ENCODE peak calls at places on chromosomes 1 and 21, in six cellular contexts. A, F, K, P, W and B are unnamed samples.

GRCh38 chr1:220338759-220339158 is 66.5 kb upstream of the RAB3GAP2 start:
- DNase-seq in A (no peak), F (no peak), K (peak; percentile 95), P (no peak), W (peak; percentile 79), B (no peak)

GRCh38 chr1:182603646-182604127 is 502 bp downstream of the RGS16 start:
- DNase-seq in A (no peak), F (no peak), K (peak; percentile 55), P (no peak), W (no peak), B (peak; percentile 49)

GRCh38 chr21:30146558-30147282 is 19.9 kb downstream of the CLDN17 start:
- DNase-seq in A (no peak), F (no peak), K (no peak), P (peak; percentile 82), W (no peak), B (no peak)

GRCh38 chr1:48671578-48671977 is 105.1 kb downstream of the BEND5 start:
- DNase-seq in A (no peak), F (no peak), K (no peak), P (no peak), W (no peak), B (no peak)

GRCh38 chr1:24545673-24546072 is 10.2 kb upstream of the NCMAP start:
- DNase-seq in A (no peak), F (no peak), K (no peak), P (no peak), W (no peak), B (no peak)

GRCh38 chr21:35779690-35780570 is 280.4 kb downstream of the SETD4 start:
- DNase-seq in A (no peak), F (no peak), K (no peak), P (no peak), W (no peak), B (no peak)

GRCh38 chr21:32562426-32562825 is 22.9 kb downstream of the TCP10L start:
- DNase-seq in A (no peak), F (peak; percentile 21), K (peak; percentile 77), P (no peak), W (no peak), B (no peak)

GRCh38 chr1:213082778-213083445 is 31.9 kb downstream of the RPS6KC1 start:
- DNase-seq in A (no peak), F (no peak), K (no peak), P (no peak), W (no peak), B (no peak)

GRCh38 chr1:201718346-201719202 is 110.4 kb upstream of the IPO9 start:
- DNase-seq in A (no peak), F (no peak), K (no peak), P (no peak), W (no peak), B (no peak)

GRCh38 chr1:24386931-24387330 is 26.7 kb downstream of the STPG1 start:
- DNase-seq in A (no peak), F (no peak), K (no peak), P (no peak), W (no peak), B (no peak)

GRCh38 chr21:14888202-14888601 is 176.6 kb downstream of the NRIP1 start:
- DNase-seq in A (no peak), F (no peak), K (no peak), P (no peak), W (no peak), B (no peak)

GRCh38 chr1:43978551-43979260 is at the start of gene B4GALT2:
- DNase-seq in A (peak; percentile 78), F (peak; percentile 28), K (peak; percentile 71), P (no peak), W (no peak), B (no peak)

GRCh38 chr21:37631319-37632117 is 264.9 kb downstream of the DYRK1A start:
- DNase-seq in A (no peak), F (no peak), K (peak; percentile 86), P (peak; percentile 45), W (peak; percentile 33), B (no peak)

GRCh38 chr21:25639922-25640670 is 1.0 kb downstream of the JAM2 start:
- DNase-seq in A (no peak), F (no peak), K (peak; percentile 74), P (no peak), W (no peak), B (no peak)

GRCh38 chr1:58839871-58840835 is 56.3 kb upstream of the JUN start:
- DNase-seq in A (no peak), F (no peak), K (no peak), P (peak; percentile 82), W (no peak), B (no peak)

GRCh38 chr1:58812926-58813325 is 29.1 kb upstream of the JUN start:
- DNase-seq in A (no peak), F (peak; percentile 59), K (no peak), P (no peak), W (no peak), B (no peak)

GRCh38 chr21:45809421-45809820 is 165.9 kb downstream of the PCBP3 start:
- DNase-seq in A (no peak), F (no peak), K (no peak), P (no peak), W (no peak), B (no peak)

GRCh38 chr21:38228115-38228514 is 28.7 kb upstream of the KCNJ15 start:
- DNase-seq in A (no peak), F (no peak), K (peak; percentile 77), P (no peak), W (peak; percentile 70), B (no peak)

GRCh38 chr1:6918286-6918907 is 133.1 kb downstream of the CAMTA1 start:
- DNase-seq in A (no peak), F (no peak), K (no peak), P (no peak), W (no peak), B (no peak)

GRCh38 chr1:185654199-185654951 is 79.8 kb upstream of the HMCN1 start:
- DNase-seq in A (no peak), F (no peak), K (no peak), P (no peak), W (no peak), B (no peak)

GRCh38 chr1:162548170-162548569 is 13.4 kb upstream of the UAP1 start:
- DNase-seq in A (no peak), F (no peak), K (no peak), P (no peak), W (no peak), B (no peak)

GRCh38 chr1:234134878-234135277 is 230.4 kb downstream of the SLC35F3 start:
- DNase-seq in A (no peak), F (no peak), K (no peak), P (no peak), W (no peak), B (no peak)

GRCh38 chr1:234135501-234135900 is 231.0 kb downstream of the SLC35F3 start:
- DNase-seq in A (no peak), F (no peak), K (no peak), P (no peak), W (no peak), B (no peak)

GRCh38 chr1:234136073-234136472 is 231.6 kb downstream of the SLC35F3 start:
- DNase-seq in A (no peak), F (no peak), K (no peak), P (no peak), W (no peak), B (no peak)

GRCh38 chr1:234132799-234133198 is 228.3 kb downstream of the SLC35F3 start:
- DNase-seq in A (no peak), F (no peak), K (no peak), P (no peak), W (no peak), B (no peak)
- H3K4me1 ChIP-seq in A (no peaks in the 10 kb centered on the region), F (no peaks in the 10 kb centered on the region), K (no peaks in the 10 kb centered on the region), P (no peaks in the 10 kb centered on the region), W (no peaks in the 10 kb centered on the region), B (no peaks in the 10 kb centered on the region)

DNA sequence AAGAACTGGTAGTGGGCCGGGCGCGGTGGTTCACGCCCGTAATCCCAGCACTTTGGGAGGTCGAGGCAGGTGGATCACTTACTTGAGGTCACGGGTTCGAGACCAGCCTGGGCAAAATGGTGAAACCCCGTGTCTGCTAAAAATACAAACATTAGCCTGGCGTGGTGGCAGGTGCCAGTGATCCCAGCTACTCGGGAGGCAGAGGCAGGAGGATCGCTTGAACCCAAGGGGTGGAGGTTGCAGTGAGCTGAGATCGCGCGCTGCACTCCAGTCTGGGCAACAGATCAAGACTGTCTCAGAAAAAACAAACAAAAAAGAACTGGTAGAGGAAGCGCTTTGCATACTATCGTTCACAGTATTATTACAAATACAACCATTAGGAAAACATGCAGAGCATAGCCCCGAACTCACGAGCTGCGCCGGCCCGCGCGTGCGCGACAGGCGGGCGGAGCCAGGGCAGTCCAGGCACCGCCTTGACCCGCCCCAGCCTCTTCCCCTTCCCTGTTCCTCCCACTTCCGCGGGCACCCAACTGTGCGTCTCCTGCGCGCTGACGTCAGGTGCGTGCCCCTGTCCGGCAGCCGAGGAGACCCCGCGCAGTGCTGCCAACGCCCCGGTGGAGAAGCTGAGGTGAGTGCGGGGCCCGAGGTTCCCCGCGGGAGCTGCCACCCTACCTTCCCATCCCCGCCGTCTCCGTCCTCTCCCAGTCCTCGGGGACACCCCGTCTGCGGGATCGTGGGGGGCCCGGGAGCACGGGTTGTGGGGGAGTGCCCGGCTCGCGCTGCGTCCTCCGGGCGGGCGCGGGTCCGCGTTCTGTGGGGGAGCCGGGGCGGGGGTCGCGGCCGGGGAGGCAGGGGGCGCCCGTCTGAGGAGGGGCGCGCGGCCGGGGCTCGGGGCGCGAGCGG is at the start of gene CDC42:
- DNase-seq in A (peak; percentile 99), F (peak; percentile 98), K (peak; percentile 95), P (peak; percentile 80), W (peak; percentile 84), B (peak; percentile 98)
- H3K4me1 ChIP-seq in A (peaks cover 34% of the 10 kb centered on the region), F (peaks cover 50% of the 10 kb centered on the region), K (peaks cover 20% of the 10 kb centered on the region), P (peaks cover 20% of the 10 kb centered on the region), W (no peaks in the 10 kb centered on the region), B (peaks cover 36% of the 10 kb centered on the region)

GRCh38 chr1:89821322-89822108 is 683 bp downstream of the LRRC8D start:
- DNase-seq in A (peak; percentile 82), F (peak; percentile 71), K (peak; percentile 84), P (peak; percentile 64), W (no peak), B (peak; percentile 78)

GRCh38 chr1:89822109-89822962 is 1.5 kb downstream of the LRRC8D start:
- DNase-seq in A (no peak), F (no peak), K (peak; percentile 77), P (peak; percentile 56), W (no peak), B (no peak)

GRCh38 chr1:89822999-89823628 is 2.3 kb downstream of the LRRC8D start:
- DNase-seq in A (no peak), F (no peak), K (no peak), P (peak; percentile 68), W (no peak), B (no peak)

GRCh38 chr1:89826594-89826993 is 5.8 kb downstream of the LRRC8D start:
- DNase-seq in A (no peak), F (no peak), K (no peak), P (peak; percentile 96), W (no peak), B (no peak)

GRCh38 chr1:89823679-89824292 is 3.0 kb downstream of the LRRC8D start:
- DNase-seq in A (no peak), F (no peak), K (no peak), P (no peak), W (no peak), B (no peak)
- H3K4me1 ChIP-seq in A (peaks cover 23% of the 10 kb centered on the region), F (peaks cover 19% of the 10 kb centered on the region), K (peaks cover 34% of the 10 kb centered on the region), P (peaks cover 69% of the 10 kb centered on the region), W (peaks cover 3% of the 10 kb centered on the region), B (peaks cover 27% of the 10 kb centered on the region)

GRCh38 chr1:156104861-156105546 is 9.5 kb upstream of the LMNA start:
- DNase-seq in A (no peak), F (no peak), K (peak; percentile 90), P (no peak), W (no peak), B (no peak)
- H3K4me1 ChIP-seq in A (peaks cover 48% of the 10 kb centered on the region), F (peaks cover 36% of the 10 kb centered on the region), K (peaks cover 36% of the 10 kb centered on the region), P (peaks cover 92% of the 10 kb centered on the region), W (peaks cover 21% of the 10 kb centered on the region), B (peaks cover 65% of the 10 kb centered on the region)

GRCh38 chr1:244654284-244655038 is 1.5 kb downstream of the DESI2 start:
- DNase-seq in A (no peak), F (no peak), K (no peak), P (no peak), W (no peak), B (no peak)
- H3K4me1 ChIP-seq in A (peaks cover 42% of the 10 kb centered on the region), F (peaks cover 31% of the 10 kb centered on the region), K (peaks cover 45% of the 10 kb centered on the region), P (peaks cover 28% of the 10 kb centered on the region), W (peaks cover 6% of the 10 kb centered on the region), B (peaks cover 62% of the 10 kb centered on the region)